ENCODE peak calls at places on chromosomes 11 and 22, in five cellular contexts. One of them, this sample, is unnamed.
A peak's percentile ranks its signal among the peaks of the same experiment; 100 is the strongest.

GRCh38 chr11:45948341-45948740 is 25.9 kb downstream of the LARGE2 start:
- DNase-seq in RWPE1: no peak
- DNase-seq in H9: no peak
- DNase-seq in neural progenitor cell: no peak
- DNase-seq in spleen: no peak
- DNase-seq in this sample: no peak

GRCh38 chr22:38422615-38423511 is 32.1 kb downstream of the KCNJ4 start:
- DNase-seq in RWPE1: no peak
- DNase-seq in H9: peak; percentile 59
- DNase-seq in neural progenitor cell: no peak
- DNase-seq in spleen: no peak
- DNase-seq in this sample: no peak

GRCh38 chr11:27718853-27719574 is 18.8 kb upstream of the BDNF start:
- DNase-seq in RWPE1: peak; percentile 42
- DNase-seq in H9: peak; percentile 72
- DNase-seq in neural progenitor cell: peak; percentile 91
- DNase-seq in spleen: no peak
- DNase-seq in this sample: no peak

GRCh38 chr11:34601609-34602008 is 19.3 kb upstream of the EHF start:
- DNase-seq in RWPE1: no peak
- DNase-seq in H9: no peak
- DNase-seq in neural progenitor cell: no peak
- DNase-seq in spleen: no peak
- DNase-seq in this sample: no peak

GRCh38 chr11:87602776-87603175 is 565.0 kb downstream of the TMEM135 start:
- DNase-seq in RWPE1: no peak
- DNase-seq in H9: no peak
- DNase-seq in neural progenitor cell: no peak
- DNase-seq in spleen: no peak
- DNase-seq in this sample: no peak

GRCh38 chr11:21625982-21626381 is 566.9 kb upstream of the ANO5 start:
- DNase-seq in RWPE1: no peak
- DNase-seq in H9: no peak
- DNase-seq in neural progenitor cell: no peak
- DNase-seq in spleen: no peak
- DNase-seq in this sample: peak; percentile 65

GRCh38 chr11:32172771-32173170 is 81.9 kb downstream of the RCN1 start:
- DNase-seq in RWPE1: no peak
- DNase-seq in H9: no peak
- DNase-seq in neural progenitor cell: peak; percentile 59
- DNase-seq in spleen: no peak
- DNase-seq in this sample: no peak

GRCh38 chr11:61293869-61294716 is 1.0 kb downstream of the VWCE start:
- DNase-seq in RWPE1: peak; percentile 24
- DNase-seq in H9: peak; percentile 50
- DNase-seq in neural progenitor cell: peak; percentile 57
- DNase-seq in spleen: peak; percentile 79
- DNase-seq in this sample: peak; percentile 77

GRCh38 chr11:72736452-72737069 is 15.6 kb downstream of the ARAP1 start:
- DNase-seq in RWPE1: peak; percentile 71
- DNase-seq in H9: no peak
- DNase-seq in neural progenitor cell: no peak
- DNase-seq in spleen: peak; percentile 95
- DNase-seq in this sample: peak; percentile 71

GRCh38 chr22:46044718-46045458 is 67.9 kb upstream of the WNT7B start:
- DNase-seq in RWPE1: no peak
- DNase-seq in H9: no peak
- DNase-seq in neural progenitor cell: peak; percentile 41
- DNase-seq in spleen: peak; percentile 90
- DNase-seq in this sample: no peak

GRCh38 chr11:121936781-121937447 is 179.1 kb downstream of the BLID start:
- DNase-seq in RWPE1: peak; percentile 76
- DNase-seq in H9: no peak
- DNase-seq in neural progenitor cell: no peak
- DNase-seq in spleen: no peak
- DNase-seq in this sample: no peak

GRCh38 chr11:94400075-94400838 is 962 bp downstream of the GPR83 start:
- DNase-seq in RWPE1: no peak
- DNase-seq in H9: no peak
- DNase-seq in neural progenitor cell: no peak
- DNase-seq in spleen: no peak
- DNase-seq in this sample: no peak

GRCh38 chr11:74736031-74736430 is 4.8 kb upstream of the CHRDL2 start:
- DNase-seq in RWPE1: no peak
- DNase-seq in H9: no peak
- DNase-seq in neural progenitor cell: no peak
- DNase-seq in spleen: no peak
- DNase-seq in this sample: no peak

GRCh38 chr11:12330491-12331231 is 46.7 kb upstream of the PARVA start:
- DNase-seq in RWPE1: no peak
- DNase-seq in H9: peak; percentile 43
- DNase-seq in neural progenitor cell: peak; percentile 62
- DNase-seq in spleen: no peak
- DNase-seq in this sample: no peak

GRCh38 chr11:119790476-119790875 is 61.5 kb upstream of the NECTIN1 start:
- DNase-seq in RWPE1: no peak
- DNase-seq in H9: no peak
- DNase-seq in neural progenitor cell: no peak
- DNase-seq in spleen: peak; percentile 50
- DNase-seq in this sample: no peak

GRCh38 chr11:36362902-36363301 is 66.8 kb downstream of the PRR5L start:
- DNase-seq in RWPE1: no peak
- DNase-seq in H9: no peak
- DNase-seq in neural progenitor cell: no peak
- DNase-seq in spleen: no peak
- DNase-seq in this sample: no peak

GRCh38 chr22:27980424-27981148 is 61.5 kb upstream of the PITPNB start:
- DNase-seq in RWPE1: no peak
- DNase-seq in H9: peak; percentile 76
- DNase-seq in neural progenitor cell: peak; percentile 59
- DNase-seq in spleen: no peak
- DNase-seq in this sample: no peak

GRCh38 chr11:35039076-35039475 is 99.9 kb upstream of the CD44 start:
- DNase-seq in RWPE1: no peak
- DNase-seq in H9: no peak
- DNase-seq in neural progenitor cell: no peak
- DNase-seq in spleen: no peak
- DNase-seq in this sample: no peak

DNA sequence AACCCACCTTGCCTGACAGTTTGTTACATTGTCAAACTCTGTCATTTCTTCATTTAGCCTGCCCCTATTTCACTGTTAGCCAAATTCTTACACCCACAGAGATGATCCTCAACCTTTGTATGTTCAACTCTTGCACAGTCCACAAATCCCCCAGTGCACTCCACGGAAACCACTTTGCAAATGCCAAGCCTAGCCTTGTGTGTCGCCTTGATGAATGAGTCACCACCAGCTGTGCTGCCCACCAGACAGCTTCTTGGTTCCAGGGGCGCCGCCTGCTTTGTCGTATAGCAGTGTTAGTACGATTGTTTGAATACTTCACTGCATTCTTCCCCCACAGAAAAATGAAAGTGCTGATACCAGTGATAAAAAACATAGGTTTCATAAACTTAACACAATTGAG is 686.3 kb downstream of the NTM start:
- DNase-seq in RWPE1: no peak
- DNase-seq in H9: no peak
- DNase-seq in neural progenitor cell: no peak
- DNase-seq in spleen: no peak
- DNase-seq in this sample: no peak
- H3K27ac ChIP-seq in RWPE1: no peak overlapping the region
- H3K27ac ChIP-seq in H9: no peak overlapping the region
- H3K27ac ChIP-seq in neural progenitor cell: no peak overlapping the region
- H3K27ac ChIP-seq in spleen: no peak overlapping the region
- H3K27ac ChIP-seq in this sample: no peak overlapping the region

DNA sequence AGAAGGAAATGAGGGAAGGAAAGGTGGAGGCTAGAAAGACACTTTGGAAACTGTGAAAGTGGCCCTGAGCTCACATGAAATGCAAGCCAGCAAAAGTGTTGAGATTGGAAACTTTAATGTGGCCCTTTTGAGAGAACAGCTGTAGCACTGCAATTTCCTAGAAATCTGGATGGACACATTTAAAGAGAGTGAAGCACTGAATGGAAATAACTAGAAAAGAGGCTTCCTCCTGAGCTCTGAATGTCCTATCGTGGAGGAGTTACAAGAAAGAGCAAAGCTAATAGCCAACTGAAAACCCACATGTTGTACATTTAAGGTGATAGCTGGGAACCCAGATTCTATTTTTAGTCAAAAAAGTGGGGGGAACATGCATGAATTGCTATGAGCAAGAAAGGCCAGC is 55.9 kb downstream of the LIF start:
- DNase-seq in RWPE1: no peak
- DNase-seq in H9: no peak
- DNase-seq in neural progenitor cell: no peak
- DNase-seq in spleen: no peak
- DNase-seq in this sample: no peak
- H3K27ac ChIP-seq in RWPE1: no peak overlapping the region
- H3K27ac ChIP-seq in H9: no peak overlapping the region
- H3K27ac ChIP-seq in neural progenitor cell: no peak overlapping the region
- H3K27ac ChIP-seq in spleen: peak overlapping the region; percentile 43
- H3K27ac ChIP-seq in this sample: no peak overlapping the region

DNA sequence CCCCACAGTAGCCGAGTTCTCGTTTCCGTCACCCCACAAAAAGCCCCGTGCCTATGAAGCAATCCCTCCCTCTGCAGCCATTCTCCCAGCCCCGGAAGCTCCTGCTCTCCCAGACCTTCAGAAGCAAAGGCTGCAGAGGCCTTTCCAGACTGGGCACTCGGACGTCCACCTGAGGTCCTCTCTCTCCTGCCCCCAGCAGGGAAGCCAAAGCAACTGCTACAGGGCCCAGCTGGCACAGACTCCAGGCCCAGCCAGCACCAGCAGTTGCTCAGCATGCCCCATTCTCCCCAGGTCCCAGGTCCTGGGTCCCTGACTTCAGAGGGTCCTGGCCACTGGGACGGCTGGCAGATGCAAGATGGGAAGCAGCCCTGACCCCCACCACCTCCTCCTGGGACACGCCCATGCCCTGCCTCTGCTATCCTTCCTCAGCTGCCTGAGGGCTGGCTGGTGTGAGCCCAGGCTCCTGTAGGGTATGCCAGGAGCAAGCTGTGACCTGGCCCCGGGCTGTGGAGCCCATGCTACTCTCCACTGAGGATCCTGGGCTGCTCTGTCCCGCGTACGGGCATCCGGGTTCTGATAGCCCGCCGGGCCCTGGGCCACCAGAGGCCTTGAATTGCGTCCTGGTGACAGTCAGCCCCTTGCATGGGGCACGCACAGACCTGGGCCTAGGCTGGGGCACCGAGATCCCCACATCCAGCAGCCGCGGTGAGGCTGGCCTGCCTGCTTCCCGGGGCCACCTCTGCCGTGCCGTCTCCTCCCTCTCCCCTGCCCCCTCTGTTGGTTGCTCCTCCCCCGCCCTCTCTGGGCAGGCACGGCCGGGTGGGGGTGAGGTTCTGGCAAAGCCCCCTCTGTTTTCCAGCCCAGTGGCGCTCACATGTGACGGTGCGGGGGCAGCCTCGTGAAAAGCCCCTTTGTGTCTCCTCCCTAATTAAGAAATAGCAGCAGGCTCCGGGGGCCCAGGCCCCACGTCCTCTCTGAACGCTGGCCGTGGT is 1310.3 kb downstream of the BRD1 start:
- DNase-seq in RWPE1: no peak
- DNase-seq in H9: no peak
- DNase-seq in neural progenitor cell: peak; percentile 38
- DNase-seq in spleen: no peak
- DNase-seq in this sample: no peak
- H3K27ac ChIP-seq in RWPE1: no peak overlapping the region
- H3K27ac ChIP-seq in H9: no peak overlapping the region
- H3K27ac ChIP-seq in neural progenitor cell: no peak overlapping the region
- H3K27ac ChIP-seq in spleen: no peak overlapping the region
- H3K27ac ChIP-seq in this sample: no peak overlapping the region

GRCh38 chr22:17945156-17945850 is 79.1 kb downstream of the MICAL3 start:
- DNase-seq in RWPE1: no peak
- DNase-seq in H9: no peak
- DNase-seq in neural progenitor cell: no peak
- DNase-seq in spleen: no peak
- DNase-seq in this sample: no peak

GRCh38 chr22:17948101-17948500 is 76.3 kb downstream of the MICAL3 start:
- DNase-seq in RWPE1: no peak
- DNase-seq in H9: no peak
- DNase-seq in neural progenitor cell: no peak
- DNase-seq in spleen: no peak
- DNase-seq in this sample: no peak

GRCh38 chr22:17945851-17946690 is 78.3 kb downstream of the MICAL3 start:
- DNase-seq in RWPE1: no peak
- DNase-seq in H9: no peak
- DNase-seq in neural progenitor cell: no peak
- DNase-seq in spleen: no peak
- DNase-seq in this sample: no peak

GRCh38 chr22:17944205-17944725 is 80.1 kb downstream of the MICAL3 start:
- DNase-seq in RWPE1: no peak
- DNase-seq in H9: no peak
- DNase-seq in neural progenitor cell: peak; percentile 64
- DNase-seq in spleen: no peak
- DNase-seq in this sample: no peak

DNA sequence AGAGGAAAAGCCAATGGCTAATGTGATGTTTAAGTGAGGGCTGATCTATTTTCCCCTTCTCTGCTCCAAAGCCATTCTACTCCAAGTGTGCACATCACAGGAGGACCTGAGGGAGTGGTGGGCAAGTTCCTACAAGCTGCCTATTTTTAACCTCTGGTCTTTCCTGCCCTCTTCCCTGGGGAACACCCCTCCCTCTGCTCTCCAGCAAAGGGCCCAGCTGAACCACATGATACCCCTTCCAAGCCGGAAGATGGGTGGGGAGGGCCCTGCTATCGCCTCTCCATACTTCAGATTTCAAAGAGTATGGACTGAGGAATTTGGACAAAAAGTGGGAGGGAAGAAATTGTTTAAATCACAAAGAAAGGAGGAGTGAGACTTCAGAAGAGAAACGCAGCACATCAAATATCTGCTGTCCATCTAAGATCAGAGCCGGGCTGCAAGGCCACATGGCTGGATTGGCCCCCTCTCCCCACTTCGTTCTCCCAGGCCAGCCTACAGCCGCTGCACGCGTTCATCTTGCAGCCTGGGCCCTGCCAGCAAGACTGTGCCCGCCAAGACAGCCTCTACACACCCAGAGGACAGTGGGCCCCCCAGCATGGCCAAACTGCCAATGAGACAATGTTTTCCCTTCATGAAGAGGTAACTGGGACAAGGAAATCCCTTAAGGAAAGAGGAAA is 77.5 kb downstream of the MICAL3 start:
- DNase-seq in RWPE1: no peak
- DNase-seq in H9: no peak
- DNase-seq in neural progenitor cell: no peak
- DNase-seq in spleen: no peak
- DNase-seq in this sample: no peak
- H3K27ac ChIP-seq in RWPE1: peak overlapping the region; percentile 79
- H3K27ac ChIP-seq in H9: no peak overlapping the region
- H3K27ac ChIP-seq in neural progenitor cell: no peak overlapping the region
- H3K27ac ChIP-seq in spleen: no peak overlapping the region
- H3K27ac ChIP-seq in this sample: no peak overlapping the region